ENCODE peak calls at places on chromosome 2, in nine cellular contexts. K is A549, E is heart left ventricle, G is GM12878, X is Peyer's patch, C is uterus, W is transverse colon, L is NB4, R is testis. P is an unnamed sample.

GRCh38 chr2:125679903-125680302 is 976.1 kb upstream of the GYPC start:
- DNase-seq in E (no peak), K (no peak), W (peak), L (no peak), X (no peak), C (no peak), G (no peak), R (no peak), P (no peak)

GRCh38 chr2:203777030-203777429 is 70.6 kb downstream of the CD28 start:
- DNase-seq in C (no peak), L (no peak), R (no peak), W (no peak), G (no peak), E (no peak), K (no peak), X (no peak), P (no peak)

GRCh38 chr2:5696351-5696740 is 4.2 kb downstream of the SOX11 start:
- DNase-seq in K (no peak), E (no peak), R (no peak), L (no peak), G (no peak), C (no peak), X (no peak), W (no peak), P (no peak)

GRCh38 chr2:159396796-159397195 is 110.3 kb upstream of the WDSUB1 start:
- DNase-seq in K (no peak), X (no peak), G (no peak), E (no peak), R (no peak), W (no peak), C (no peak), L (no peak), P (no peak)

GRCh38 chr2:84071050-84071449 is 388.0 kb downstream of the SUCLG1 start:
- DNase-seq in G (no peak), X (no peak), L (no peak), W (no peak), C (no peak), R (no peak), K (no peak), E (no peak), P (no peak)

GRCh38 chr2:102187191-102188150 is 648 bp downstream of the IL1RL2 start:
- DNase-seq in G (no peak), C (peak), L (no peak), R (peak), K (no peak), E (peak), X (peak), W (peak), P (peak)

GRCh38 chr2:54763636-54764291 is 40.3 kb downstream of the EML6 start:
- DNase-seq in K (peak), G (no peak), X (no peak), E (no peak), W (no peak), R (peak), C (no peak), L (peak), P (no peak)

GRCh38 chr2:188046437-188046836 is 245.2 kb upstream of the GULP1 start:
- DNase-seq in X (no peak), K (no peak), L (no peak), W (no peak), E (no peak), G (no peak), R (no peak), C (no peak), P (no peak)

GRCh38 chr2:187499941-187500532 is 52.0 kb upstream of the CALCRL start:
- DNase-seq in X (no peak), C (peak), L (peak), G (no peak), W (peak), R (peak), K (peak), E (no peak), P (peak)

GRCh38 chr2:159035790-159036411 is 67.5 kb downstream of the TANC1 start:
- DNase-seq in R (no peak), X (peak), C (peak), W (peak), G (no peak), L (peak), K (peak), E (no peak), P (no peak)

GRCh38 chr2:177554365-177554764 is 161.8 kb downstream of the AGPS start:
- DNase-seq in R (no peak), X (no peak), C (no peak), K (no peak), W (no peak), E (no peak), G (no peak), L (no peak), P (no peak)

GRCh38 chr2:190352668-190353536 is 9.5 kb downstream of the INPP1 start:
- DNase-seq in C (no peak), G (no peak), R (no peak), K (no peak), X (no peak), L (no peak), W (no peak), E (no peak), P (no peak)

GRCh38 chr2:120512321-120512710 is 166.4 kb downstream of the INHBB start:
- DNase-seq in E (no peak), R (no peak), C (no peak), W (no peak), X (no peak), K (no peak), G (no peak), L (no peak), P (no peak)

GRCh38 chr2:100208375-100208774 is 66.0 kb upstream of the AFF3 start:
- DNase-seq in L (no peak), G (no peak), K (no peak), E (no peak), X (no peak), R (no peak), W (no peak), C (no peak), P (no peak)

GRCh38 chr2:101793277-101793969 is 95.9 kb downstream of the MAP4K4 start:
- DNase-seq in L (no peak), C (peak), K (no peak), E (no peak), W (no peak), R (no peak), X (no peak), G (no peak), P (no peak)

GRCh38 chr2:147525724-147526489 is 318.9 kb upstream of the ACVR2A start:
- DNase-seq in G (no peak), R (peak), C (no peak), K (no peak), E (no peak), W (no peak), X (no peak), L (no peak), P (no peak)

GRCh38 chr2:132374151-132374550 is 42.5 kb upstream of the GPR39 start:
- DNase-seq in W (no peak), L (no peak), K (no peak), X (no peak), G (no peak), R (no peak), E (no peak), C (no peak), P (no peak)

GRCh38 chr2:237585590-237586221 is 4.8 kb downstream of the RAB17 start:
- DNase-seq in L (no peak), E (peak), R (no peak), C (no peak), K (no peak), G (no peak), X (no peak), W (no peak), P (no peak)

GRCh38 chr2:70851704-70852103 is 16.1 kb upstream of the CD207 start:
- DNase-seq in K (no peak), X (no peak), E (no peak), R (no peak), C (no peak), W (no peak), G (peak), L (peak), P (no peak)

GRCh38 chr2:152609699-152610098 is 107.6 kb downstream of the PRPF40A start:
- DNase-seq in E (no peak), R (no peak), W (no peak), L (no peak), C (no peak), X (no peak), K (no peak), G (no peak), P (no peak)

GRCh38 chr2:8939486-8940114 is 63.9 kb downstream of the MBOAT2 start:
- DNase-seq in L (no peak), C (no peak), W (no peak), K (no peak), G (no peak), R (no peak), X (no peak), E (no peak), P (no peak)

GRCh38 chr2:238187618-238188548 is 15.6 kb downstream of the ILKAP start:
- DNase-seq in G (no peak), W (no peak), C (no peak), L (no peak), R (no peak), E (no peak), K (no peak), X (no peak), P (no peak)

GRCh38 chr2:227471924-227472264 is at the start of gene AGFG1:
- DNase-seq in C (peak), W (peak), L (peak), G (no peak), R (peak), K (peak), X (peak), E (peak), P (peak)

GRCh38 chr2:42810971-42811865 is 18.8 kb upstream of the HAAO start:
- DNase-seq in W (peak), K (peak), R (peak), G (no peak), X (peak), C (peak), L (peak), E (peak), P (peak)

GRCh38 chr2:218010116-218010837 is 7.5 kb upstream of the TNS1 start:
- DNase-seq in L (peak), R (peak), C (peak), G (no peak), K (peak), E (peak), X (peak), W (peak), P (no peak)

GRCh38 chr2:239887604-239888003 is 137.5 kb downstream of the NDUFA10 start:
- DNase-seq in G (no peak), C (no peak), X (no peak), L (no peak), E (no peak), K (no peak), W (no peak), R (no peak), P (no peak)

GRCh38 chr2:149330127-149331022 is at the start of gene LYPD6:
- DNase-seq in R (peak), E (peak), W (peak), L (peak), K (peak), G (no peak), X (peak), C (peak), P (peak)

GRCh38 chr2:119282966-119283511 is 59.4 kb downstream of the STEAP3 start:
- DNase-seq in W (no peak), K (no peak), G (no peak), R (peak), L (no peak), X (no peak), E (no peak), C (no peak), P (peak)

GRCh38 chr2:85843543-85843942 is 45.2 kb downstream of the ST3GAL5 start:
- DNase-seq in L (peak), W (no peak), R (no peak), G (no peak), C (no peak), X (no peak), K (peak), E (no peak), P (no peak)

GRCh38 chr2:194750926-194751325 is 906.1 kb upstream of the SLC39A10 start:
- DNase-seq in C (no peak), E (no peak), W (no peak), X (no peak), G (no peak), R (no peak), K (no peak), L (no peak), P (no peak)

DNA sequence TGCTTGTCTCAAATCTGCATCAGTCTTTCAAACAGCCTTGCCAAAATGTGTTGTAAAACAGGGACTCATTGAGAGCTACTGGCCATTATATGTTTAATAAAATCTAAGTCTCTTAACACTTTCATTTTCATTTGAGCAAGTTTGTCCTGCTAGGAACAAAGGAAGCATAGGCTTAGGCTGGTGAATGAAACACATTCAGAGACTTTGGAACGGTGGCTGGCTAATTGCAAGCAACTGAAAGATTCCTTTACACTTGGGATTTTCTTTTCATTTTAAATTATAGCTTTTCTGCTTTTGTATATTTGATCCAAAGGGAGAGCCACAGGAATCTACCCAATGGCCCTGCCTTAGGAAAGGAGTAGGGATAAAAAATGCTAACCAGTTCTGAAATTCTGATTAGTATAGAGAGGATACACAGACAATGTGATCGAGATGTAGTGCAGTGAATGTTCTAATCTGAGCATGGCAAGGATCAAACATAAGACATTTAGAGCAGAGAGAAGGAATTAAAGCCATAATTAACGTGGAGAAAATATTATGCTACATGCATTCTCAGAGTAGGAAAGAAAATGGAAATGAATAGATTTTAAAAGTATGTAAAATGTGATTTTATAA is 911.4 kb upstream of the SLC39A10 start:
- DNase-seq in R (no peak), E (no peak), K (no peak), G (no peak), X (no peak), W (no peak), C (no peak), L (no peak), P (no peak)
- H3K4me3 ChIP-seq in R (no peak), E (no peak), K (no peak), G (no peak), X (no peak), W (no peak), C (no peak), L (no peak), P (no peak)

DNA sequence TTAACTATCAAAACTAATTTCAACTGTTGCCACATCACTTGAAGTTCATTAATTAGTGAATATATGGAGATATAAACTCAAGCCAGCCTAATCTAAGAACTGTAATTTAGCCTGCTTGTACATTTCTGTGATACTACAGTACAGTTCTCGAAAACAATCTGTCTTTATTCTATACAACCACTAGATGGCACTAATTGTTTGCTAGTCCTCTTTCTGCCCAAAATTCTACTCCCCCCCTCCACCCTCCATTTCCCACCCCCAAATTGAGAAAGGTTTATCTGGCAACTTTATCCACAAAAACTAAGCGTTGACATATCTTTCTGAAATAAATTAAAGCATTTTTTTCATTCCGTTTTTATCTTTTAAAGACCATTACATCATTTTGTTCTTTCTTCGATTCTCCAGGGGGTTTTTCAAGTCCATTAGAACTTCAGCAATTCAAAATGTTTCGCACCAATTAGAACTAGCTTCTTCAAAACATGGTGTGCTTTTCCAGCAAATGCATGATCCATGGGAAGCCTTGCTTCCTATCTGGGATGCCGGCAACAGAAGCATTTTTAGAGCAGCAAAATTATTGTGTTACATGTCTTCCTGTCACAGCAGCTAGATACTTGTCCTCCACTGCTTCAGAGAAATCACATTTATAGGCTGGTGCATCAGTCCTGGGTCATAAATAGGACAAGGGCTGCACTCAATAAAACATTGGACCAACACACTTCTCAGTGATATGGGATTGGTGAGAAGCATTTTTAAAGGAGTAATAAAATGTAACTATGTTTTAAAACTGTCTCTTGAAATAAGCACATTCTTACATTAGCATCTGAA is 241.3 kb downstream of the PAX3 start:
- DNase-seq in K (peak), E (no peak), X (no peak), W (no peak), R (no peak), L (peak), G (no peak), C (no peak), P (no peak)
- TF ChIP-seq POLR2A in K (no peak), E (no peak), X (no peak), W (no peak), R (no peak), L (no peak), G (no peak), C (no peak), P (no peak)

DNA sequence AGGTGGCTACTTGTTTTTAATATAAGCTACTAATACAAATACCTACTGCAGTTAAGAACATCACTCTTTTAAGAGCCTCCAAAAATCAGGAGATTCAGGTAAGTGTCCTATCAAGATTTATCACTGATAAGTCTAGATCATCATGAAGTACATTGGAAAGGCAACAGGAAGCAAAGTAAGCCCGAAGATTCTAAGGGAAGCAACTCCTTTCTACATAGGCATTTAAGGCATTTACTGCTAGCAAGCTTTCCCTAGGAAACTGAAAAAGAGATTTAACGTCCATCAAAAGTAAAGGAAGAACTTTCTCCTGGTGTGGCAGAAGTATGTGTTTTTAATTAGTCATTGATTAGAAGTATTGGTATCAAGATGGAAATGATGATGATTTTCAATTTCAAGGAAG is 3.7 kb downstream of the STK17B start:
- DNase-seq in G (no peak), X (no peak), K (no peak), L (no peak), W (no peak), C (no peak), R (no peak), E (no peak), P (no peak)
- H3K4me3 ChIP-seq in G (peak), X (peak), K (no peak), L (peak), W (no peak), C (no peak), R (no peak), E (peak), P (no peak)

DNA sequence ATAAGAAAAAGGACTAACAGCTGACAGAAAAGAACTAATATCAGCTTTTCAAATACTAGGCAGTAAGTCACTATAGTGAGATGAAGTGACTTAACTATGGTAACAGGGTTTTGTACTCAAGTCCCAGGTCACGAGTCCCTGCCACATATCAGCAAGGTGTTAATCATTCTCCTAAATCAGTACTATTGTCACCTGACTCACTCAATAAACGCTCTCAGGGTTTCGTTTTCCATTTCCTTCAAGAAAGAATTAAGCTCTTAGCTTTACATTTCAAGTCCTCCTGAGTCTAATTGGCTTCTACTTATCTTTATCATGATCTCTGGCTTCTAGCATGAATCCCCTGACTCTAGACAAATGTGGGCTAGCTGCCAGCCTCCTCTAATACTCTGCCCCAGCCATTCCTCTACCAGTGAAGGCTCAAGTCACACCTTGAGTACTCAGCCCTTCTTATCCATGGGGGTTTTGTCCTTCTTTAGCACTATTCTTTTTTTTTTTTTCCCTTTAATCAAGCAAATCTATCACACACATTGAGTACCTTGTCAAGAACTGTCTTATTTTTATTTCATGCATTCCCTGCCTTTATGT is 20.1 kb downstream of the BUB1 start:
- DNase-seq in W (peak), G (no peak), X (no peak), L (no peak), E (no peak), K (no peak), C (no peak), R (no peak), P (no peak)
- TF ChIP-seq POLR2A in W (no peak), G (no peak), X (no peak), L (no peak), E (no peak), K (no peak), C (no peak), R (no peak), P (no peak)

GRCh38 chr2:11330457-11331142 is 13.8 kb downstream of the ROCK2 start:
- DNase-seq in E (no peak), C (no peak), L (no peak), K (no peak), W (no peak), X (no peak), G (no peak), R (no peak), P (no peak)
- H3K4me3 ChIP-seq in E (peak), C (no peak), L (no peak), K (no peak), W (no peak), X (no peak), G (no peak), R (no peak), P (no peak)

GRCh38 chr2:32064021-32064678 is 794 bp downstream of the SPAST start:
- DNase-seq in K (no peak), X (no peak), W (peak), E (no peak), R (peak), G (no peak), L (peak), C (no peak), P (no peak)
- TF ChIP-seq POLR2A in K (no peak), X (peak), W (peak), E (no peak), R (no peak), G (peak), L (peak), C (no peak), P (no peak)

DNA sequence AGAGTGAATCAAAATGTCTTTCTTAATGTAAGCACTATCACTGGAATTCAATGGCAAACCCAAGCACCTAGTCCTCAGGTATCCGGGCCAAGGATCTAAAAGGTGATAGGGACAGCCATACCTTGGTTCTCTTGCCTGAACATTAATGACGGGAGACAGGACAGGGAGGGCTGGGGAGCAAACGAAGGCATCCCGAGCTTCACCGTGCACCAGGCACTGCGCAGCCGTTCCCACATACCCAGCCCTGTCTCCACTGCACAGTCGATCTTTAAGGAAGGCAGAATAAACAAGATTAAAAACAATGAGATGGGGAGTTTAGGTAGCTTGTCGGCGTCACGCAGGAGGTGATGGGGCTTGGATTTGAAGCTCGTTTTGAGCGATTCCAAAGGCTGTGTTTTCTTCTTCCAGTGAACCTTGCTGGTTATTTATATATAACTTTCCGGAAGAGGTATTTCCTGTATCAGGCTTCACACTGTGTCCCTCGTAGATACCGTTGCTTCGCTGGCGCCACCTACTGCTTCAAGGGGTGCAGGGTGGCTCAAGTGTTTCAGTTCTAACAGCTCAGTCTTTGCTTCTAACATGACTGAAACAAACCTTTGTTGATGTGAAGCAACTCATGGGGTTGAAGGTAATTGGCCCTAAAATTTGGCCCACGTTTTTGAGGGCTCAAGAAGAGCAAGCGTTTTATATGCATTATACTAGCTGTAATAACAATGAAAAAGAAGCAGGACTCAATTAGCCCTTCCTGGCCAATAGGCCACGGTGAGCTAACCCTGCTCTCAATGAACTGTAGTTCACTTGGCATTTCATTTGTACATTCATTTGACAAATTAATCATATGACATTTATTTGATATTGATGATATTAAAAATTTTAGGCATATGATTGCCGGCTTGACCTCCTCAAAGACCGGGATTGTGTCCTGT is 77.4 kb downstream of the DCDC2C start:
- DNase-seq in C (peak), G (peak), R (peak), X (no peak), K (peak), W (peak), L (peak), E (peak), P (peak)
- H3K4me3 ChIP-seq in C (no peak), G (no peak), R (no peak), X (no peak), K (no peak), W (no peak), L (no peak), E (no peak), P (no peak)